ENCODE peak calls at places on chromosomes 5 and 9, in ten cellular contexts. Q is mammary epithelial cell, K is right lobe of liver, B is left ventricle myocardium inferior, Z is osteocyte, J is Panc1, P is suprapubic skin, L is H1, C is heart right ventricle, Y is Caco-2. F is an unnamed sample.

GRCh38 chr9:108816037-108816436 is 39.7 kb downstream of the ACTL7B start:
- DNase-seq in L (no peak), K (no peak), Z (no peak), B (peak), Q (no peak), J (no peak), Y (no peak), P (no peak), C (no peak), F (no peak)

GRCh38 chr9:112570731-112571167 is 84.1 kb downstream of the KIAA1958 start:
- DNase-seq in C (no peak), J (no peak), Y (no peak), Z (no peak), L (no peak), Q (no peak), P (no peak), K (peak), B (no peak), F (no peak)

GRCh38 chr5:109863752-109864151 is 174.0 kb downstream of the MAN2A1 start:
- DNase-seq in Y (no peak), J (no peak), K (no peak), Q (no peak), C (no peak), P (no peak), B (no peak), Z (no peak), L (no peak), F (no peak)

GRCh38 chr9:126985870-126986498 is 71.4 kb downstream of the RALGPS1 start:
- DNase-seq in B (peak), L (no peak), Q (peak), P (no peak), K (no peak), C (peak), J (no peak), Z (no peak), Y (no peak), F (peak)

GRCh38 chr5:157556615-157557418 is 18.8 kb downstream of the ADAM19 start:
- DNase-seq in J (no peak), Y (no peak), C (no peak), Z (no peak), Q (no peak), B (no peak), K (no peak), P (no peak), L (no peak), F (no peak)

GRCh38 chr9:71544464-71544863 is 223.8 kb downstream of the CEMIP2 start:
- DNase-seq in K (no peak), P (no peak), C (no peak), L (no peak), Z (no peak), J (no peak), Y (no peak), Q (no peak), B (no peak), F (no peak)

GRCh38 chr9:98781588-98782383 is 14.6 kb downstream of the ANKS6 start:
- DNase-seq in Y (peak), B (no peak), J (no peak), P (no peak), K (no peak), L (no peak), C (no peak), Q (peak), Z (peak), F (peak)

GRCh38 chr5:157516016-157516415 is 56.0 kb downstream of the NIPAL4 start:
- DNase-seq in Y (no peak), Q (peak), Z (no peak), L (no peak), K (no peak), C (no peak), P (no peak), B (no peak), J (no peak), F (no peak)

GRCh38 chr9:74132986-74133385 is 364.1 kb upstream of the RORB start:
- DNase-seq in C (no peak), P (no peak), Y (no peak), K (no peak), Q (no peak), B (no peak), L (no peak), Z (no peak), J (no peak), F (peak)

GRCh38 chr5:79318935-79319614 is 83.1 kb downstream of the JMY start:
- DNase-seq in K (no peak), Z (no peak), P (no peak), L (no peak), J (peak), Y (peak), Q (peak), C (no peak), B (no peak), F (peak)

GRCh38 chr9:133115604-133116345 is 5.3 kb downstream of the RALGDS start:
- DNase-seq in K (peak), P (peak), L (no peak), B (peak), Y (no peak), Q (no peak), Z (no peak), C (peak), J (no peak), F (no peak)

GRCh38 chr5:114174131-114174530 is 187.7 kb upstream of the KCNN2 start:
- DNase-seq in Y (no peak), L (no peak), B (no peak), J (no peak), K (no peak), C (no peak), Q (no peak), Z (no peak), P (no peak), F (no peak)

GRCh38 chr9:86075132-86075807 is 24.1 kb downstream of the GOLM1 start:
- DNase-seq in C (no peak), J (no peak), P (no peak), B (no peak), L (no peak), Y (no peak), Q (no peak), K (no peak), Z (no peak), F (no peak)

GRCh38 chr5:177142029-177142681 is 8.6 kb downstream of the NSD1 start:
- DNase-seq in L (no peak), Z (no peak), Q (no peak), Y (no peak), J (no peak), K (no peak), P (no peak), B (no peak), C (no peak), F (no peak)

GRCh38 chr5:32283539-32284377 is 29.0 kb downstream of the MTMR12 start:
- DNase-seq in L (no peak), B (no peak), Q (peak), Z (no peak), Y (no peak), K (no peak), C (no peak), J (no peak), P (no peak), F (no peak)

GRCh38 chr5:80960531-80961375 is 590 bp downstream of the RASGRF2 start:
- DNase-seq in J (no peak), C (peak), Y (peak), Z (no peak), L (no peak), B (peak), K (peak), Q (peak), P (no peak), F (peak)

GRCh38 chr5:145568581-145568980 is 266.6 kb downstream of the PRELID2 start:
- DNase-seq in B (no peak), Q (peak), P (no peak), C (no peak), K (no peak), L (no peak), Y (no peak), J (no peak), Z (no peak), F (no peak)

GRCh38 chr5:9313751-9314150 is 232.1 kb downstream of the SEMA5A start:
- DNase-seq in C (no peak), J (no peak), B (no peak), L (no peak), Q (peak), Z (no peak), P (no peak), K (no peak), Y (peak), F (no peak)

GRCh38 chr9:131289301-131290038 is at the start of gene PLPP7:
- DNase-seq in Y (peak), Q (no peak), Z (no peak), L (no peak), B (peak), K (no peak), C (peak), P (no peak), J (no peak), F (no peak)

GRCh38 chr5:119418782-119419101 is 33.6 kb upstream of the HSD17B4 start:
- DNase-seq in Z (no peak), Y (peak), L (no peak), J (no peak), K (no peak), P (no peak), B (no peak), C (no peak), Q (no peak), F (peak)

GRCh38 chr9:109640232-109641078 is 139.5 kb upstream of the PALM2AKAP2 start:
- DNase-seq in Q (peak), C (peak), L (no peak), Z (peak), Y (no peak), P (peak), J (no peak), B (peak), K (peak), F (peak)

GRCh38 chr9:131739988-131740648 is at the start of gene RAPGEF1:
- DNase-seq in B (peak), L (no peak), Q (no peak), C (peak), P (peak), Z (peak), K (peak), Y (peak), J (no peak), F (peak)

GRCh38 chr5:115511632-115512031 is 32.9 kb downstream of the FEM1C start:
- DNase-seq in P (no peak), Q (no peak), J (no peak), L (no peak), C (no peak), Y (no peak), Z (no peak), K (no peak), B (no peak), F (no peak)

GRCh38 chr5:115509547-115509946 is 35.0 kb downstream of the FEM1C start:
- DNase-seq in P (no peak), L (no peak), C (no peak), Z (no peak), J (no peak), B (no peak), Y (no peak), K (no peak), Q (no peak), F (no peak)

GRCh38 chr5:115510145-115510640 is 34.4 kb downstream of the FEM1C start:
- DNase-seq in K (no peak), L (no peak), P (no peak), Z (no peak), Q (no peak), B (no peak), C (no peak), J (no peak), Y (no peak), F (no peak)

GRCh38 chr5:115516372-115516771 is 28.2 kb downstream of the FEM1C start:
- DNase-seq in C (no peak), B (no peak), L (no peak), Z (no peak), P (no peak), Q (no peak), Y (no peak), J (no peak), K (no peak), F (no peak)

GRCh38 chr5:115514220-115514619 is 30.4 kb downstream of the FEM1C start:
- DNase-seq in C (no peak), Y (no peak), K (no peak), B (no peak), L (no peak), Z (no peak), J (no peak), Q (no peak), P (no peak), F (no peak)
- TF ChIP-seq CTCF in C (no peak), Y (no peak), K (no peak), B (no peak), L (no peak), Z (no peak), J (no peak), Q (no peak), P (no peak), F (no peak)

GRCh38 chr9:16033921-16034320 is 481.1 kb downstream of the CCDC171 start:
- DNase-seq in Q (no peak), K (no peak), J (no peak), P (no peak), Y (no peak), Z (no peak), L (no peak), B (no peak), C (no peak), F (no peak)

GRCh38 chr9:16044116-16044881 is 491.5 kb downstream of the CCDC171 start:
- DNase-seq in Z (no peak), J (no peak), K (no peak), B (no peak), Y (no peak), C (no peak), P (no peak), Q (no peak), L (no peak), F (no peak)

GRCh38 chr9:16039988-16040761 is 487.3 kb downstream of the CCDC171 start:
- DNase-seq in P (no peak), J (no peak), L (no peak), Z (no peak), B (no peak), Y (no peak), C (no peak), Q (no peak), K (no peak), F (peak)

DNA sequence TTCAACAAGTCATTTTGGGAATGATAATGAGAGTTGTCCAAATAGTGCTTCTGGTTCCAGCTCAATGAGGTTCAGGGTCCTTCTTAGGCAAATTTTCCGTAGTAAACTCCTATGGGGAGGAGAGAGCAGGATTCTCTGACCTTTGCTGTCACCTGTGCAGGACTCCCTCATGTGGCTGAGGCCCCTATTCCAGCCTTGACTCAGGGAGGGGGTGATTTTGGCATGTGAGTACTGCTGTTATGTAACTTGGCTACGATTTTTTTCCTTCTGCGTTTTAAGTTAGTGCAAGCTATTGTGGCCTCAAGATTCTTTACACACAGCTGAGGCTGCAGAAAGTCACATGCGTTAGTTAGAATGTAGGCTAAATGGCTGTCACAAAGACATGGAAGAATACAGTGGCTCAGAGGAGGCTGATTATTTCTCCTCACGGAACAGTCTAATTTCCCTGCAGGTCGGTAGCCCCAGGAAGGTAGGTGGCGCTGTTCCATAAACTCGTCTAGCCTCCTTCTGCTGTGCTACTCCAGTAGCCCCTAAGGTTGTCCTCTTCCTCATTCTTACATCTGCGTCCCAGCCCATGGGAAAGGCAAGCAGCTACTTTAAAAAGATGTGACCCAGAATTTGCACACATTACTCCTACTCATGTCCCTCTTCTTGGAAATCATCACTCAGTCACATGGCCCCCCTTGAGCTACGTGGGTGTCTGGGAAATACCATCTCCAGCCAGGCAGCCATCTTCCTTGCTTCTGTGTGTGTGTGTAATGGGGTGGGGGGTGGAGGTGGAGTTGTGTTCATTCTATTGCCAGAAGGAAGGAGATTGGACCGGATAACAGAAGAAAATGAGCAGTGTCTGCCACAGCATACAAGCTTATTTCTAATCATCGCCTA is 486.5 kb downstream of the CCDC171 start:
- DNase-seq in Q (no peak), K (no peak), B (no peak), Z (no peak), Y (no peak), J (no peak), P (no peak), C (no peak), L (peak), F (no peak)
- TF ChIP-seq CTCF in Q (no peak), K (no peak), B (peak), Z (no peak), Y (no peak), J (peak), P (no peak), C (peak), L (peak), F (no peak)

DNA sequence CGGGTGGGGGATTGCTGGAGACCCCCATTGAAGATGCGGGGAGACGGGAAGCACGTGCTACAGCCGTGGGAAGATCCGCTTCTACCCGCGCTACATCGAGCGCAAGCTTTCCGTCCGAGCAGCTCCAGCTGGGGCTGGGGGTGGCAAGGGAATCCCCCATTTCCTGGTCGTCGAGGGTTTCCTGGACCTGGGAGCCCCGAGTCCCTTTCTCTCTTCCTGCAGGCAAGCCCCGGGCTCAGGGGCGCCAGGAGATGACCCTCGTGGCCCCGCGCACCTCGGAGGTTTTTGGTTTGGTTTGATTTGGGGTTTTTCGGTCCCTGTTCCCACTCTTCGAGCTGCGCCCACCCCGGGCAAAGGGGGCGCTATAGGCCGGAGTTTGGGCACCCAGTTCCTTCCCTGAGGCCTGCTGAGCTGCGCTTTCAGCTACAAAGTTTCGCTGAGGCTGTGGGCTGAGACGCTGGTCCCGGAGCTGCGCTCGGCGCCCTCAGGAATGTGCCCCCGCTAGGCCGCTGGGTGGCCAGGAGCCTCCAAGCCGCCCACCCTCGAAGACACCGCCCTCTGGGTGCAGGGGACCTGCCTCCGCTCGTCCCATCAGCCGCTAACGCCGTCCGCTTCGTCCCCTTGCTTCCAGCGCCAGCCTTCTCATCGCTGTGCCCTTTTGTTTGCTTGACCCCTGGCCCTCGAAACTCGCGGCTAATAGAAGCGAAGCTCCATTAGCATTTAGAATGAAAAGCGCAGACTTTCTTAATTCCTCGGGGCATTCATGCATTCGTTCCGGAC is 2.9 kb downstream of the NR4A3 start:
- DNase-seq in J (no peak), Q (no peak), P (no peak), K (peak), Z (peak), Y (peak), C (peak), L (no peak), B (no peak), F (peak)
- TF ChIP-seq CTCF in J (peak), Q (peak), P (peak), K (peak), Z (peak), Y (peak), C (peak), L (peak), B (peak), F (peak)

GRCh38 chr9:12554636-12555035 is 138.5 kb upstream of the TYRP1 start:
- DNase-seq in L (no peak), Q (no peak), C (no peak), B (no peak), Y (peak), P (no peak), Z (no peak), K (no peak), J (no peak), F (peak)
- TF ChIP-seq CTCF in L (peak), Q (peak), C (no peak), B (peak), Y (peak), P (no peak), Z (peak), K (no peak), J (no peak), F (no peak)

GRCh38 chr9:1837453-1838084 is 177.6 kb upstream of the SMARCA2 start:
- DNase-seq in C (no peak), K (no peak), L (peak), J (peak), Z (no peak), Y (peak), Q (peak), P (no peak), B (no peak), F (peak)
- TF ChIP-seq CTCF in C (peak), K (peak), L (peak), J (peak), Z (peak), Y (peak), Q (peak), P (no peak), B (peak), F (no peak)

GRCh38 chr9:105447814-105448812 is at the start of gene FSD1L:
- DNase-seq in Z (peak), P (peak), L (peak), J (peak), B (peak), Y (peak), C (peak), K (peak), Q (peak), F (peak)
- TF ChIP-seq CTCF in Z (peak), P (no peak), L (no peak), J (no peak), B (peak), Y (peak), C (peak), K (peak), Q (no peak), F (no peak)

GRCh38 chr9:83322438-83322837 is 215.8 kb downstream of the FRMD3 start:
- DNase-seq in K (no peak), L (no peak), C (no peak), P (no peak), Q (no peak), Y (no peak), B (no peak), Z (no peak), J (no peak), F (no peak)
- TF ChIP-seq CTCF in K (no peak), L (no peak), C (no peak), P (no peak), Q (no peak), Y (no peak), B (no peak), Z (no peak), J (no peak), F (no peak)

GRCh38 chr5:127536687-127537086 is 19.2 kb downstream of the PRRC1 start:
- DNase-seq in B (no peak), L (no peak), C (no peak), J (no peak), Z (no peak), Q (no peak), K (no peak), P (no peak), Y (no peak), F (no peak)
- TF ChIP-seq CTCF in B (peak), L (no peak), C (peak), J (peak), Z (peak), Q (no peak), K (peak), P (no peak), Y (peak), F (no peak)

DNA sequence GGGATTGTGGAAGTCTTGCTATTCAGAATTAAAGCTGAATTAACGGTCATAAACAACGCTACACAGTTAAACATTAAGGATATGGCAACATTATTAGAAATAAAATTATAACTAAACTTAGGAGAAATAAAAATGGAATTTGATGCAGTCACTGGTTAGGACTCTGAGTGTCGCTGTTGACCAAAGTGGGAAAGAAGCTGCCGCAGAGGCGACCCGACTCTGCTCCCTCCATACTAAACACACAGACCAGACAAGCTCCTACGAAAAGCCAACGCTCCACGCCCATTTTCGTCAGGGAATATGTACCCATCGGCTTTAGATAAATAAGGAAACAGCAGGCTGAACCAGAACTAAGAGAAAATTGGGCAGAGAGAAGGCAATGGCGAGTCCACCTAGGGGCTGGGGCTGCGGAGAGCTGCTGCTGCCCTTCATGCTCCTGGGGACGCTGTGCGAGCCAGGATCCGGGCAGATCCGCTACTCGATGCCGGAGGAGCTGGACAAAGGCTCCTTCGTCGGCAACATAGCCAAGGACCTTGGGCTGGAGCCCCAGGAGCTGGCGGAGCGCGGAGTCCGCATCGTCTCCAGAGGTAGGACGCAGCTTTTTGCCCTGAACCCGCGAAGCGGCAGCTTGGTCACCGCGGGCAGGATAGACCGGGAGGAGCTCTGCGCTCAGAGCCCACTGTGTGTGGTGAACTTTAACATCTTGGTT is at the start of gene PCDHGA5:
- DNase-seq in Q (no peak), K (no peak), L (no peak), Z (no peak), B (no peak), P (no peak), J (no peak), Y (no peak), C (no peak), F (no peak)
- TF ChIP-seq CTCF in Q (no peak), K (no peak), L (no peak), Z (no peak), B (peak), P (no peak), J (no peak), Y (no peak), C (peak), F (no peak)

GRCh38 chr9:134858051-134858841 is 22.4 kb upstream of the FCN2 start:
- DNase-seq in Q (peak), C (no peak), Z (peak), K (no peak), J (no peak), Y (no peak), B (no peak), L (no peak), P (no peak), F (no peak)
- TF ChIP-seq CTCF in Q (no peak), C (peak), Z (no peak), K (no peak), J (no peak), Y (no peak), B (no peak), L (no peak), P (no peak), F (no peak)

F was measured in Calu3.